ENCODE peak calls at places on chromosomes 16 and 17, in five cellular contexts. X is transverse colon, F is spleen, O is heart right ventricle, I is heart left ventricle. J is an unnamed sample. For H3K4me1, the result is how much of the 10 kb centered on the place peaks cover.

GRCh38 chr17:42744283-42744805 is 496 bp downstream of the EZH1 start:
- DNase-seq in X (peak), F (no peak), O (peak), I (peak), J (peak)

GRCh38 chr16:23182675-23183485 is at the start of gene SCNN1G:
- DNase-seq in F (peak), I (no peak), X (peak), O (no peak), J (no peak)

GRCh38 chr16:8866118-8866883 is 2.5 kb downstream of the CARHSP1 start:
- DNase-seq in I (peak), X (peak), F (no peak), O (peak), J (no peak)

GRCh38 chr16:88810868-88811599 is 694 bp downstream of the APRT start:
- DNase-seq in O (peak), X (peak), I (peak), F (peak), J (peak)

GRCh38 chr17:10041916-10042588 is 137.0 kb upstream of the RCVRN start:
- DNase-seq in I (no peak), X (no peak), O (no peak), F (no peak), J (no peak)

GRCh38 chr17:65537845-65538678 is 23.4 kb downstream of the AXIN2 start:
- DNase-seq in I (no peak), F (peak), O (no peak), X (no peak), J (no peak)

GRCh38 chr17:76132574-76133338 is 8.3 kb downstream of the FOXJ1 start:
- DNase-seq in I (no peak), O (no peak), X (peak), F (no peak), J (peak)

GRCh38 chr17:6374271-6374691 is 60.6 kb downstream of the AIPL1 start:
- DNase-seq in I (no peak), O (no peak), F (no peak), X (no peak), J (no peak)

GRCh38 chr16:25013751-25014499 is 1.2 kb downstream of the ARHGAP17 start:
- DNase-seq in F (no peak), O (no peak), X (no peak), I (no peak), J (no peak)

GRCh38 chr17:80354381-80354780 is 60.6 kb upstream of the ENDOV start:
- DNase-seq in F (peak), X (no peak), O (no peak), I (no peak), J (no peak)

GRCh38 chr16:8568231-8568617 is 22.1 kb downstream of the TMEM114 start:
- DNase-seq in O (no peak), I (no peak), F (no peak), X (no peak), J (no peak)

GRCh38 chr16:11686713-11687112 is 18.5 kb downstream of the SNN start:
- DNase-seq in F (no peak), O (no peak), I (no peak), X (no peak), J (no peak)

GRCh38 chr17:8375738-8376259 is 705 bp downstream of the KRABD2 start:
- DNase-seq in I (no peak), O (no peak), F (no peak), X (no peak), J (no peak)

GRCh38 chr16:79307214-79307613 is 293.3 kb downstream of the MAF start:
- DNase-seq in I (peak), F (peak), O (peak), X (peak), J (no peak)

GRCh38 chr17:49576906-49577650 is 1.4 kb downstream of the NXPH3 start:
- DNase-seq in F (no peak), O (no peak), X (no peak), I (no peak), J (no peak)

GRCh38 chr17:49578963-49579500 is 3.4 kb downstream of the NXPH3 start:
- DNase-seq in I (no peak), O (no peak), F (no peak), X (no peak), J (no peak)

GRCh38 chr17:49576121-49576905 is 642 bp downstream of the NXPH3 start:
- DNase-seq in F (no peak), O (no peak), I (peak), X (no peak), J (no peak)

GRCh38 chr17:49577978-49578893 is 2.6 kb downstream of the NXPH3 start:
- DNase-seq in F (no peak), I (no peak), X (no peak), O (no peak), J (no peak)

DNA sequence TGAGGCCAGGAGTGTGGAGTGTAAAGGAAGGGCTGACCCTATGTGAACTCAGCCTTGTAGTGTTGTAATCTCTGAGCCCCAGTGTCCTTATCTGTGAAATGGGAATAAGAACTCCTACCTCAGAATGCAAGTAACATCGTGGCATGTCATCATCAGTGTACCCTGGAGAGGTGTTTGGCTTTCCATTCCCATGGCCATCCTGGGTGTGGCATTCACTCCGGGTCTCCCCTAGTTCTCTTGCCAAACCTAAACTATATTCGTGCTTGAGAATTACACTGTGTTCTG is 1.9 kb downstream of the NXPH3 start:
- DNase-seq in I (no peak), F (no peak), O (no peak), X (no peak), J (no peak)
- H3K27ac ChIP-seq in I (peak), F (no peak), O (peak), X (peak), J (no peak)

GRCh38 chr16:57677622-57678369 is 9.7 kb downstream of the ADGRG3 start:
- DNase-seq in F (no peak), O (peak), I (no peak), X (no peak), J (no peak)

GRCh38 chr16:57676624-57677085 is 8.5 kb downstream of the ADGRG3 start:
- DNase-seq in O (no peak), F (no peak), I (no peak), X (no peak), J (no peak)

GRCh38 chr16:57672824-57673223 is 4.7 kb downstream of the ADGRG3 start:
- DNase-seq in O (no peak), I (no peak), F (no peak), X (no peak), J (no peak)

GRCh38 chr16:57679016-57679415 is 10.9 kb downstream of the ADGRG3 start:
- DNase-seq in F (no peak), X (no peak), O (no peak), I (no peak), J (no peak)

GRCh38 chr16:57675752-57676623 is 7.9 kb downstream of the ADGRG3 start:
- DNase-seq in O (peak), X (no peak), I (peak), F (no peak), J (no peak)
- H3K4me1 ChIP-seq in O (under half), X (under half), I (under half), F (under half), J (under half)

GRCh38 chr17:59024916-59025315 is 81.8 kb downstream of the TRIM37 start:
- DNase-seq in I (no peak), X (no peak), O (no peak), F (no peak), J (no peak)

GRCh38 chr17:59030811-59031210 is 75.9 kb downstream of the TRIM37 start:
- DNase-seq in O (no peak), F (no peak), I (no peak), X (no peak), J (no peak)

GRCh38 chr17:59027750-59028149 is 78.9 kb downstream of the TRIM37 start:
- DNase-seq in I (no peak), O (no peak), X (no peak), F (no peak), J (no peak)

GRCh38 chr17:59028328-59028727 is 78.4 kb downstream of the TRIM37 start:
- DNase-seq in O (no peak), I (no peak), F (no peak), X (no peak), J (no peak)

GRCh38 chr17:59026176-59026939 is 80.3 kb downstream of the TRIM37 start:
- DNase-seq in X (no peak), I (no peak), F (no peak), O (no peak), J (no peak)
- H3K27ac ChIP-seq in X (no peak), I (no peak), F (no peak), O (no peak), J (no peak)

GRCh38 chr17:19645608-19646250 is 2.8 kb upstream of the ALDH3A2 start:
- DNase-seq in F (no peak), X (peak), I (no peak), O (peak), J (no peak)

GRCh38 chr17:19644493-19645210 is 3.9 kb upstream of the ALDH3A2 start:
- DNase-seq in I (no peak), F (no peak), X (no peak), O (no peak), J (no peak)

GRCh38 chr17:19648475-19649406 is at the start of gene ALDH3A2:
- DNase-seq in F (peak), O (peak), X (peak), I (peak), J (peak)

GRCh38 chr17:19647697-19648474 is 665 bp upstream of the ALDH3A2 start:
- DNase-seq in I (peak), X (peak), F (peak), O (peak), J (peak)

GRCh38 chr17:19646788-19647696 is 1.5 kb upstream of the ALDH3A2 start:
- DNase-seq in I (no peak), F (no peak), O (no peak), X (no peak), J (no peak)
- H3K4me1 ChIP-seq in I (under half), F (half or more), O (under half), X (half or more), J (under half)

GRCh38 chr16:75922250-75922649 is 196.0 kb upstream of the CPHXL start:
- DNase-seq in I (no peak), X (no peak), O (no peak), F (no peak), J (no peak)
- H3K27ac ChIP-seq in I (no peak), X (no peak), O (no peak), F (no peak), J (no peak)

DNA sequence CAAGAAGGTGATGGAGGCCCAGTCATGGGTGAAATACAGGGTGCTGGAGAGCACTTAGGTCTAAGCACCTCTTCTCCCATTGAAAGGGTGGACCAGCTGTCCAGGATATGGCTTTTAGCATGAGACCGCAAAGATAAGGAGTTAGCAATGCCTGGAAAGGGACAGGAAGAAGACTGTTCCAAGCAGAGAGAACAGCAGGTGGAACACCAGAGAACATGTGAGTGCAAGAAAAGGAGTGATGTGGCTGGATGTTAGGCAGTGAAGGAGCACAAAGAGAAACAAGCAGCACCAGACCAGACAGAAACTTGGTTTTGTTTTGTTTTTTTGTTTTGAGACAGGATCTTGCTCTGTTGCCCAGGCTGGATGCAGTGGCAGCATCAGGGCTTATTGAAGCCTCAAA is 45.4 kb upstream of the CCL1 start:
- DNase-seq in I (no peak), O (no peak), X (no peak), F (no peak), J (no peak)
- H3K4me1 ChIP-seq in I (under half), O (under half), X (under half), F (under half), J (under half)

DNA sequence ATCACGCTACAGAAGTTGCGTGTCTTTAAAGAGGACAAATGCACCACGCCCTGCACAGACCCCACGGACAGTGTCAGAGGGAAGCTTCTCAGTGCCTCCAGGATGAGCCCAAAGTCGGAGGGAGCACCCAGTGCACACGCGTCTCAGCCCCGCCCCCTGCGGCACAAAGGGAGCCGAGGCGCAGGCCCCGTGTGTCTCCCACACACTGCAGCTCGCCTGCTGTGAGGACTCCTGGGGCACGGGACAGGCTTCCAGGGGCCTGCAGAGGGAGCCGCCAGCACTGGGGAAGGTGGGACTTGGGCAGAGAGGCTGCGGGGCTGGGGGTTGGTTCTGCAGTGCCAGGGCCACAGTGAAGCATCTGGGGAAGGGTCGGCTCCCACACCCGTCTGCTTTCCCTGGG is 77.4 kb downstream of the LMF1 start:
- DNase-seq in O (no peak), X (no peak), I (no peak), F (no peak), J (no peak)
- H3K27ac ChIP-seq in O (no peak), X (no peak), I (no peak), F (no peak), J (no peak)

GRCh38 chr17:57921342-57921741 is 33.9 kb downstream of the CUEDC1 start:
- DNase-seq in F (no peak), O (no peak), X (no peak), I (no peak), J (no peak)

GRCh38 chr17:57924677-57925076 is 30.5 kb downstream of the CUEDC1 start:
- DNase-seq in I (no peak), O (peak), F (no peak), X (no peak), J (no peak)

GRCh38 chr17:57925361-57925990 is 29.7 kb downstream of the CUEDC1 start:
- DNase-seq in F (no peak), I (no peak), O (no peak), X (no peak), J (no peak)

GRCh38 chr17:57926723-57927047 is 28.5 kb downstream of the CUEDC1 start:
- DNase-seq in X (no peak), F (no peak), O (no peak), I (no peak), J (no peak)

DNA sequence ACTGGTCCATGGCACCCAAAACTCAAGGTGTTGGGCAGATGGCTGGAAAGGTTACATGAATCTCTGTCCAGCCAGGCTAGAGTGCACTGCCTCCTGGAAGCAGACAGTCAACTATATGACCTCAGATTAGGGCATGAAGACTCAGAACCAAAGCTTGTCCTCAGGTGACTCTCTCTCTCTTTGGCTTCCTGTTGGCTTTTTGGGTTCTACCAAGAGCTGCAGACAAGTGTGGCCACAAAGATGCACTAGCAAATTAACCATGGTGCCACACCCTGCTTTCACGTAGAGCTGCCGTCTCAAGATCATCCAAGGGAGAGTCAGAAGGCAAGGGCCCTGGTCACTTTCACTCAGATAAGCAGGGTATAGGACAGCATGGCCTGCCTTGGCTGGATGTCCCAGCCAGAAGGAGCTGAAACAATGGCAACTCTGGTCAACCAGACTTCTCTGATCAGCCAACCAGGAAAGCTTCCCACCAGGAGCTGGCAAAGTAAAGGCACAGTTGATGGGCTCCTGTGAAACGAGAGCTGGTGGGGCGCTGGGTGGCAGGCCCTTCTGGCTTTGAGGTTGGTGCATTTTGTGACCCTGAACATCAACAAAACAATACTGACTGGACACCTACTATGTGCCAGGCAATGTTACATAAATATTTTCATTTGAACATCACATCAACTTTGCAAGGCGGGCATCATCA is 31.9 kb downstream of the CUEDC1 start:
- DNase-seq in I (no peak), X (no peak), O (no peak), F (no peak), J (no peak)
- H3K4me1 ChIP-seq in I (half or more), X (half or more), O (half or more), F (under half), J (under half)

DNA sequence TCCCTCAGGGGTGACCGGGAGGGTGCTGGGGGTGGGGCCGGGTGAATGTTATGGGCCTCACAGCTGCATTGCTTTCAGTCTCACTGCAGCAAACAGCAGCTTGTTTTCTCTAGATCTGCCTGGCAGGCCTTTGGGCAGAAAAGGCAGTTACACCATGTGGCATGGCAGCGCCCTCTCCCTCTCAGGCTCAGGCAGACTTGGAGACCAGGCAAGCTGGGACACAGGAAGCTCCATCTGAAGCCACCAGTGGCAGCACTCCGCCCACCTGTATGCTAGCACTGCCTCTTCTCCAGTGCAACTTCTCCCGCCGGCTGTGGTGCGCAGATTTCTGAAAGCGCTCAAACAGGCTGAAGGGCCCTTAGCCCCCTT is 66.4 kb downstream of the MPRIP start:
- DNase-seq in I (no peak), F (no peak), X (peak), O (no peak), J (no peak)
- H3K27ac ChIP-seq in I (peak), F (peak), X (peak), O (peak), J (peak)

GRCh38 chr16:1279081-1279944 is 23.4 kb downstream of the TPSD1 start:
- DNase-seq in I (no peak), O (no peak), X (no peak), F (no peak), J (peak)
- H3K4me1 ChIP-seq in I (under half), O (under half), X (under half), F (under half), J (under half)